ENCODE peak calls at places on chromosomes 6 and 20, in six cellular contexts. P, S, N, Z, M and I are unnamed samples. For H3K4me1, the result is how much of the 10 kb centered on the place peaks cover.

GRCh38 chr6:150169609-150170008 is 26.8 kb downstream of the PPP1R14C start:
- DNase-seq in P (no peak), S (no peak), N (no peak), Z (no peak), M (no peak), I (no peak)

GRCh38 chr6:4962905-4963304 is 40.9 kb downstream of the RPP40 start:
- DNase-seq in P (no peak), S (no peak), N (no peak), Z (no peak), M (no peak), I (no peak)

GRCh38 chr6:78989191-78989590 is 88.9 kb downstream of the PHIP start:
- DNase-seq in P (no peak), S (no peak), N (no peak), Z (no peak), M (no peak), I (no peak)

GRCh38 chr20:38649275-38649891 is 47.8 kb downstream of the ARHGAP40 start:
- DNase-seq in P (peak), S (no peak), N (no peak), Z (no peak), M (no peak), I (no peak)

GRCh38 chr20:16544949-16545348 is 28.3 kb downstream of the KIF16B start:
- DNase-seq in P (no peak), S (no peak), N (no peak), Z (no peak), M (no peak), I (no peak)

GRCh38 chr6:1817033-1817761 is 207.5 kb downstream of the FOXC1 start:
- DNase-seq in P (no peak), S (no peak), N (no peak), Z (peak), M (no peak), I (no peak)

GRCh38 chr20:24481188-24481587 is 11.8 kb downstream of the SYNDIG1 start:
- DNase-seq in P (no peak), S (no peak), N (no peak), Z (no peak), M (no peak), I (no peak)

GRCh38 chr6:149154137-149154900 is 163.2 kb upstream of the TAB2 start:
- DNase-seq in P (no peak), S (no peak), N (no peak), Z (no peak), M (no peak), I (no peak)

GRCh38 chr20:50267041-50267865 is 76.6 kb downstream of the CEBPB start:
- DNase-seq in P (peak), S (peak), N (no peak), Z (peak), M (peak), I (peak)

GRCh38 chr20:2596673-2597279 is 55.7 kb upstream of the NOP56 start:
- DNase-seq in P (peak), S (no peak), N (no peak), Z (no peak), M (no peak), I (no peak)

GRCh38 chr6:89895273-89895874 is 1.1 kb downstream of the GJA10 start:
- DNase-seq in P (peak), S (no peak), N (no peak), Z (peak), M (no peak), I (no peak)

GRCh38 chr20:63067266-63067635 is 60.5 kb upstream of the BHLHE23 start:
- DNase-seq in P (no peak), S (no peak), N (no peak), Z (no peak), M (peak), I (no peak)

GRCh38 chr20:19977373-19977770 is 39.8 kb upstream of the NAA20 start:
- DNase-seq in P (no peak), S (no peak), N (no peak), Z (no peak), M (no peak), I (no peak)

GRCh38 chr20:19981091-19981490 is 36.1 kb upstream of the NAA20 start:
- DNase-seq in P (no peak), S (no peak), N (no peak), Z (peak), M (no peak), I (no peak)

GRCh38 chr20:19976595-19977372 is 40.4 kb upstream of the NAA20 start:
- DNase-seq in P (no peak), S (no peak), N (no peak), Z (peak), M (peak), I (peak)

GRCh38 chr20:19975901-19976300 is 41.3 kb upstream of the NAA20 start:
- DNase-seq in P (no peak), S (no peak), N (no peak), Z (peak), M (no peak), I (peak)

GRCh38 chr20:19978511-19979210 is 38.5 kb upstream of the NAA20 start:
- DNase-seq in P (no peak), S (no peak), N (no peak), Z (no peak), M (no peak), I (peak)
- H3K4me1 ChIP-seq in P (under half), S (under half), N (under half), Z (half or more), M (half or more), I (under half)

GRCh38 chr6:137173501-137173900 is at the start of gene IL22RA2:
- DNase-seq in P (no peak), S (no peak), N (no peak), Z (no peak), M (no peak), I (no peak)
- H3K27ac ChIP-seq in P (no peak), S (no peak), N (no peak), Z (no peak), M (no peak), I (no peak)

GRCh38 chr6:24932832-24933231 is 2.9 kb downstream of the RIPOR2 start:
- DNase-seq in P (no peak), S (no peak), N (no peak), Z (no peak), M (no peak), I (no peak)

GRCh38 chr6:24930386-24930785 is 5.4 kb downstream of the RIPOR2 start:
- DNase-seq in P (no peak), S (no peak), N (no peak), Z (peak), M (no peak), I (no peak)

GRCh38 chr6:24933266-24933665 is 2.5 kb downstream of the RIPOR2 start:
- DNase-seq in P (no peak), S (no peak), N (no peak), Z (no peak), M (no peak), I (no peak)

GRCh38 chr6:24931752-24932691 is 3.7 kb downstream of the RIPOR2 start:
- DNase-seq in P (no peak), S (no peak), N (peak), Z (peak), M (no peak), I (peak)

GRCh38 chr6:24931296-24931695 is 4.5 kb downstream of the RIPOR2 start:
- DNase-seq in P (no peak), S (no peak), N (no peak), Z (no peak), M (no peak), I (no peak)
- H3K4me1 ChIP-seq in P (half or more), S (under half), N (under half), Z (under half), M (under half), I (under half)

GRCh38 chr20:37309290-37309689 is 19.8 kb downstream of the MANBAL start:
- DNase-seq in P (no peak), S (no peak), N (no peak), Z (no peak), M (no peak), I (no peak)

GRCh38 chr20:37308098-37309050 is 18.9 kb downstream of the MANBAL start:
- DNase-seq in P (no peak), S (no peak), N (no peak), Z (no peak), M (no peak), I (no peak)

GRCh38 chr20:37310951-37311350 is 21.5 kb downstream of the MANBAL start:
- DNase-seq in P (no peak), S (no peak), N (no peak), Z (no peak), M (no peak), I (no peak)

GRCh38 chr20:37311710-37312355 is 22.4 kb downstream of the MANBAL start:
- DNase-seq in P (no peak), S (no peak), N (no peak), Z (no peak), M (no peak), I (no peak)

DNA sequence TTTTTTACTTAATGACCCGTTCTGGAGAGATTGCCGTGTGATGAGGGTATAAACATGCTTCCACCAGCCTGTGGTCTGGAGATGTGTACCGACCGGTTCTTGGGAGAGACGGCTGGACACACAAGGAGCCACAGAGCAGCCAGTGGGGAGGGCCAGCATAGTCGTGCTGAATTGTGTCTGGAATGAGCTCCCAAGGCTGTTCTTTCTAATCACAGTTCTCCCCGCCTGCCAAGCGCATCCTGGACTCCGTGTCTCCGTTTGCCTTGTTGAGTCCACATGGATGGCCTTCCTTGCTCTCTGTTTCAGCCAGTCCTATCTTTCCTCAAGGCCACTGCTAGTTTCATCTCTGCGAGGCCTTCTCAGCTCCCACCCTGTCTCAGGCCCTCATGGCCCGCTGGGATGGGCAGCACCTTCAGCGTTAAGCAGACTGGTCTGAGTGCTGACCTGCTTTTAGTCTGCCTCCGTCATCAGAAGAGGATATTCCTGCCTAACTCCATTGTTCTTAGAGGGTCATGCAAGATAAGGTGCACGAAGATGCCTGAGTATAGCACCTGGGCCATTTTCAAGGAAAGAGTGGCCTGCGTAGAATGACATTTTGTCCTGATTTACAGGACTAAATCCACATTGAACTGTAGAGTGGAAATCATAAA is 20.6 kb downstream of the MANBAL start:
- DNase-seq in P (no peak), S (no peak), N (no peak), Z (no peak), M (no peak), I (peak)
- H3K27ac ChIP-seq in P (no peak), S (peak), N (no peak), Z (no peak), M (no peak), I (peak)

GRCh38 chr20:19885981-19886665 is 128.1 kb downstream of the RIN2 start:
- DNase-seq in P (peak), S (peak), N (no peak), Z (peak), M (peak), I (peak)
- H3K4me1 ChIP-seq in P (under half), S (half or more), N (under half), Z (half or more), M (half or more), I (half or more)

GRCh38 chr20:47480705-47481104 is 21.0 kb upstream of the NCOA3 start:
- DNase-seq in P (no peak), S (no peak), N (no peak), Z (no peak), M (no peak), I (no peak)

GRCh38 chr20:47479506-47479905 is 22.2 kb upstream of the NCOA3 start:
- DNase-seq in P (no peak), S (no peak), N (no peak), Z (no peak), M (no peak), I (no peak)

GRCh38 chr20:47481330-47482216 is 20.1 kb upstream of the NCOA3 start:
- DNase-seq in P (no peak), S (no peak), N (no peak), Z (no peak), M (no peak), I (no peak)

GRCh38 chr20:47479093-47479492 is 22.6 kb upstream of the NCOA3 start:
- DNase-seq in P (no peak), S (no peak), N (no peak), Z (no peak), M (no peak), I (no peak)

DNA sequence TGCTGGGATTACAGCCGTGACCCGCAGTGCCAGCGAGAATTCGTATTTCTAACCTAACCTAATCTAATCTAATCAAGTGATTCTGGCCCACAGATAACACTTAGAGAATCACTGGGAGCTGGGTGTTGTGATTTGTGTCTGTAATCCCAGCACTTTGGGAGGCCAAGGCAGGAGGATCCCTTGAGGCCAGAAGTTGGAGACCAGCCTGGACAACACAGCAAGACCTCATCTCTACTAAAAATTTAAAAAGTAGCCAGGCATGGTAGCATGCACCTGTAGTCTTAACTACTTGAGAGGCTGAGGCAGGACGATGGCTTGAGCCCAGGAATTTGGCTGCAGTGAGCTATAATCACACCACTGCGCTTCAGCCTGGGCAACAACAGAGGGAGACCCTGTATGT is 21.4 kb upstream of the NCOA3 start:
- DNase-seq in P (no peak), S (no peak), N (no peak), Z (no peak), M (no peak), I (no peak)
- H3K27ac ChIP-seq in P (no peak), S (no peak), N (no peak), Z (no peak), M (no peak), I (no peak)

GRCh38 chr6:45433533-45434400 is 56.0 kb upstream of the SUPT3H start:
- DNase-seq in P (no peak), S (no peak), N (no peak), Z (no peak), M (no peak), I (no peak)

GRCh38 chr6:45431314-45432058 is 53.8 kb upstream of the SUPT3H start:
- DNase-seq in P (no peak), S (no peak), N (no peak), Z (no peak), M (no peak), I (no peak)

GRCh38 chr6:45432944-45433343 is 55.2 kb upstream of the SUPT3H start:
- DNase-seq in P (no peak), S (no peak), N (no peak), Z (peak), M (no peak), I (no peak)

GRCh38 chr6:45436544-45437440 is 59.1 kb upstream of the SUPT3H start:
- DNase-seq in P (no peak), S (no peak), N (no peak), Z (peak), M (no peak), I (no peak)

GRCh38 chr6:45434401-45434741 is 56.6 kb upstream of the SUPT3H start:
- DNase-seq in P (no peak), S (no peak), N (no peak), Z (no peak), M (no peak), I (no peak)
- H3K4me1 ChIP-seq in P (under half), S (under half), N (half or more), Z (half or more), M (under half), I (under half)